ENCODE peak calls at places on chromosomes 2 and 18, in five cellular contexts. J, P, B, R and C are unnamed samples.

GRCh38 chr2:119481501-119482455 is 42.5 kb downstream of the SCTR start:
- DNase-seq in R (peak), B (no peak), J (no peak), P (no peak), C (no peak)

GRCh38 chr2:133655565-133656113 is 87.4 kb upstream of the NCKAP5 start:
- DNase-seq in P (no peak), J (no peak), R (no peak), B (no peak), C (no peak)

GRCh38 chr2:151363709-151364108 is 6.3 kb downstream of the TNFAIP6 start:
- DNase-seq in P (no peak), B (no peak), R (no peak), J (no peak), C (no peak)

GRCh38 chr2:213175673-213176247 is 24.3 kb upstream of the IKZF2 start:
- DNase-seq in P (no peak), B (no peak), R (no peak), J (no peak), C (no peak)

GRCh38 chr2:17085803-17086202 is 420.2 kb upstream of the CYRIA start:
- DNase-seq in B (no peak), R (no peak), P (no peak), J (no peak), C (no peak)

GRCh38 chr2:186590538-186591441 is 934 bp downstream of the ITGAV start:
- DNase-seq in R (peak), P (peak), B (no peak), J (peak), C (peak)

GRCh38 chr2:46780411-46780800 is 135.2 kb downstream of the MCFD2 start:
- DNase-seq in R (no peak), B (no peak), P (no peak), J (no peak), C (peak)

GRCh38 chr2:59383473-59383872 is 1142.3 kb upstream of the FANCL start:
- DNase-seq in J (no peak), R (no peak), B (no peak), P (no peak), C (no peak)

GRCh38 chr2:226721541-226721940 is 78.1 kb downstream of the IRS1 start:
- DNase-seq in P (no peak), B (no peak), J (no peak), R (no peak), C (no peak)

GRCh38 chr2:86383844-86384243 is 46.4 kb upstream of the REEP1 start:
- DNase-seq in R (no peak), J (no peak), B (no peak), P (peak), C (no peak)

GRCh38 chr2:141399270-141399669 is 731.5 kb downstream of the LRP1B start:
- DNase-seq in J (peak), R (no peak), P (peak), B (no peak), C (no peak)

GRCh38 chr2:203918264-203918663 is 18.3 kb upstream of the ICOS start:
- DNase-seq in R (no peak), J (no peak), P (peak), B (no peak), C (no peak)

GRCh38 chr2:136183095-136183494 is 65.1 kb upstream of the CXCR4 start:
- DNase-seq in R (no peak), P (no peak), J (no peak), B (no peak), C (no peak)

GRCh38 chr2:39991298-39991697 is 212.2 kb upstream of the THUMPD2 start:
- DNase-seq in B (no peak), J (no peak), R (no peak), P (peak), C (no peak)

GRCh38 chr2:68151037-68151436 is 6.7 kb upstream of the PNO1 start:
- DNase-seq in P (no peak), R (no peak), B (no peak), J (no peak), C (no peak)

GRCh38 chr2:107137711-107138110 is 251.7 kb upstream of the ST6GAL2 start:
- DNase-seq in B (no peak), J (no peak), R (no peak), P (no peak), C (no peak)

GRCh38 chr2:176656055-176656775 is 387.0 kb downstream of the MTX2 start:
- DNase-seq in P (no peak), J (no peak), R (no peak), B (no peak), C (no peak)

GRCh38 chr2:111995148-111995547 is 59.9 kb upstream of the TMEM87B start:
- DNase-seq in R (no peak), B (no peak), J (no peak), P (no peak), C (no peak)

GRCh38 chr18:51070545-51070944 is 40.5 kb downstream of the SMAD4 start:
- DNase-seq in J (no peak), P (peak), B (no peak), R (no peak), C (no peak)

GRCh38 chr2:42009657-42010580 is 37.9 kb upstream of the PKDCC start:
- DNase-seq in B (no peak), R (no peak), J (no peak), P (peak), C (no peak)

GRCh38 chr2:140998577-140998976 is 1132.2 kb downstream of the LRP1B start:
- DNase-seq in J (no peak), B (no peak), R (no peak), P (no peak), C (no peak)

GRCh38 chr18:36732264-36732663 is 96.5 kb downstream of the TPGS2 start:
- DNase-seq in P (no peak), R (no peak), J (no peak), B (no peak), C (peak)

GRCh38 chr2:20656561-20656960 is 5.7 kb upstream of the HS1BP3 start:
- DNase-seq in P (no peak), J (no peak), B (no peak), R (no peak), C (no peak)

GRCh38 chr2:195898505-195898904 is 170.1 kb downstream of the DNAH7 start:
- DNase-seq in R (no peak), J (no peak), B (no peak), P (peak), C (peak)

GRCh38 chr2:45990131-45990530 is 307.1 kb upstream of the EPAS1 start:
- DNase-seq in R (no peak), J (no peak), B (no peak), P (no peak), C (no peak)

GRCh38 chr18:48829443-48830149 is 121.2 kb downstream of the SMAD7 start:
- DNase-seq in P (no peak), J (peak), R (peak), B (no peak), C (no peak)

GRCh38 chr2:105032476-105032875 is 5.4 kb upstream of the MRPS9 start:
- DNase-seq in J (no peak), B (no peak), R (no peak), P (no peak), C (no peak)

GRCh38 chr2:43073373-43073772 is 153.0 kb downstream of the ZFP36L2 start:
- DNase-seq in J (no peak), P (peak), B (no peak), R (no peak), C (no peak)

GRCh38 chr2:238644095-238645081 is 203.5 kb upstream of the TWIST2 start:
- DNase-seq in B (no peak), P (peak), R (no peak), J (no peak), C (no peak)

GRCh38 chr2:235421618-235422017 is 72.2 kb upstream of the AGAP1 start:
- DNase-seq in J (no peak), B (no peak), R (no peak), P (no peak), C (no peak)

GRCh38 chr18:79616651-79617518 is 62.7 kb upstream of the CTDP1 start:
- DNase-seq in R (no peak), P (peak), J (no peak), B (no peak), C (no peak)

GRCh38 chr2:142179686-142180085 is 48.9 kb upstream of the LRP1B start:
- DNase-seq in P (no peak), B (no peak), J (no peak), R (no peak), C (no peak)

GRCh38 chr2:177397501-177398289 is 5.1 kb downstream of the AGPS start:
- DNase-seq in B (no peak), P (peak), J (no peak), R (no peak), C (no peak)

GRCh38 chr2:205837663-205838062 is 155.4 kb downstream of the NRP2 start:
- DNase-seq in J (no peak), B (no peak), R (no peak), P (peak), C (no peak)